ENCODE peak calls at places on chromosomes 13 and 19, in eight cellular contexts. L, W, A, J, O, X, Y and E are unnamed samples.

GRCh38 chr13:85619321-85619720 is 179.9 kb downstream of the SLITRK6 start:
- DNase-seq in X (no peak), O (no peak), J (no peak), W (no peak), L (no peak), Y (no peak), A (no peak), E (no peak)

GRCh38 chr13:31385534-31385933 is 185.8 kb downstream of the B3GLCT start:
- DNase-seq in W (no peak), Y (no peak), X (no peak), A (no peak), J (peak), O (no peak), L (no peak), E (no peak)

GRCh38 chr19:56765107-56765506 is 75.4 kb downstream of the PEG3 start:
- DNase-seq in X (peak), A (no peak), W (peak), J (no peak), O (peak), Y (peak), L (no peak), E (no peak)

GRCh38 chr13:20127563-20128458 is 33.0 kb downstream of the GJA3 start:
- DNase-seq in X (peak), L (peak), O (peak), J (peak), W (peak), Y (peak), A (peak), E (peak)

GRCh38 chr19:12365094-12365371 is 450 bp downstream of the ZNF442 start:
- DNase-seq in J (peak), O (no peak), X (peak), Y (peak), L (peak), A (no peak), W (no peak), E (no peak)

GRCh38 chr19:17719730-17720486 is 628 bp downstream of the MAP1S start:
- DNase-seq in J (peak), L (no peak), X (peak), O (peak), A (no peak), Y (no peak), W (no peak), E (no peak)

GRCh38 chr19:2573916-2574315 is 98.0 kb downstream of the GADD45B start:
- DNase-seq in X (no peak), A (no peak), L (no peak), Y (no peak), J (no peak), O (no peak), W (no peak), E (no peak)

GRCh38 chr19:13573268-13573667 is 67.0 kb upstream of the CACNA1A start:
- DNase-seq in L (no peak), A (no peak), W (no peak), Y (no peak), J (no peak), O (no peak), X (no peak), E (no peak)

GRCh38 chr13:75425216-75426009 is 56.6 kb downstream of the TBC1D4 start:
- DNase-seq in Y (no peak), J (no peak), O (no peak), L (no peak), X (no peak), W (no peak), A (no peak), E (no peak)

GRCh38 chr19:5893907-5894703 is 9.5 kb downstream of the NDUFA11 start:
- DNase-seq in Y (no peak), W (no peak), J (no peak), X (no peak), O (no peak), L (no peak), A (no peak), E (no peak)

GRCh38 chr19:45884682-45885555 is 1.0 kb downstream of the IRF2BP1 start:
- DNase-seq in L (no peak), Y (no peak), X (peak), J (no peak), O (peak), W (peak), A (no peak), E (no peak)

GRCh38 chr19:55212447-55212846 is 3.1 kb upstream of the PTPRH start:
- DNase-seq in J (peak), A (peak), Y (no peak), O (no peak), L (no peak), W (no peak), X (no peak), E (peak)
- TF ChIP-seq CTCF in J (peak), A (peak), Y (peak), O (peak), L (peak), W (no peak), X (no peak), E (no peak)

GRCh38 chr19:8335343-8336071 is 7.6 kb downstream of the KANK3 start:
- DNase-seq in J (no peak), X (no peak), L (no peak), O (no peak), W (no peak), Y (no peak), A (peak), E (no peak)
- TF ChIP-seq CTCF in J (peak), X (no peak), L (no peak), O (no peak), W (no peak), Y (no peak), A (peak), E (no peak)

DNA sequence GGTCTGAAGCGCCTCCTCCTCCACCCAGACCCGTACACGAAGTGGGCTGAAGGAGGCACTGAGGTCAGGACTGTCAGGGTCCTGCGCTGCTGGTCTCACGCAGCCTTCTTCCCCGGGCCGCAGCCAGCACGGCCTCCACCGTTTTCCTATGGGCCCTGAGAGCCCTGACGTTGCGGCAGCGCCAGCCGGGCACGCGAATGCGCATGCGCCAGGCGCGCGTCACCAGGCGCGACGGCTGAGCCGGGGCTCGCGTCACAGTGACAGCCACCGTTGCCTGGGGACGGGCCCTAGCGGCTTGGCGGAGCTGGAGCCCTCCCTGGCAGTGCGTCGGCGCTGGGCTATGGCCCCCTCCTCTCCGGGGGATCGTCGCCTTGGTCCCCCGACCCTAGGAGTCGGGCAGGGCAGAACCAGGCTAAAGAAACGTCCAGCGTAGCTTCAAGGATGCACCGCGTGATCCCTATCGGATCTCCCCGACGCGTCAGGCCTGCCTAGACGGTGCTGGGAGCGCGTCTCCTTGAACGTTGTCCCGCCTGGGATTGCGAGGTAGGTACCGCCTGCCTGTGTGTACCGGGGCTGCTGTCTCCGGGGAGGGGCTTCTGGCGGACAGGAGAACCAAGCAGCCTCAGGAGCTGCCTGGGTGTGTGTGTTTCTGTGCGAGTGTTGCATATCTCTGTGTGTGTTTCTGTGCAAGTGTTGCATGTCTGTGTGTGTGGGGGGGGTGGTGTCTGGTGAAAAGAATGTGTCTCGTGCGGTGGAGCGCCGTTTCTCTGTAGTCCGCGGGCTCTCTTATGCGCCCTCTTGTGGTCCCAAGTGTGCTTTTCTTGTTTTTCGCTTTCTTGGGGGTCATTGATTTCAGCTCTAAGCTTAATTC is 43.2 kb downstream of the ZNF571 start:
- DNase-seq in W (peak), Y (peak), X (no peak), L (peak), A (no peak), J (no peak), O (peak), E (peak)
- TF ChIP-seq CTCF in W (no peak), Y (peak), X (no peak), L (peak), A (no peak), J (no peak), O (no peak), E (peak)

DNA sequence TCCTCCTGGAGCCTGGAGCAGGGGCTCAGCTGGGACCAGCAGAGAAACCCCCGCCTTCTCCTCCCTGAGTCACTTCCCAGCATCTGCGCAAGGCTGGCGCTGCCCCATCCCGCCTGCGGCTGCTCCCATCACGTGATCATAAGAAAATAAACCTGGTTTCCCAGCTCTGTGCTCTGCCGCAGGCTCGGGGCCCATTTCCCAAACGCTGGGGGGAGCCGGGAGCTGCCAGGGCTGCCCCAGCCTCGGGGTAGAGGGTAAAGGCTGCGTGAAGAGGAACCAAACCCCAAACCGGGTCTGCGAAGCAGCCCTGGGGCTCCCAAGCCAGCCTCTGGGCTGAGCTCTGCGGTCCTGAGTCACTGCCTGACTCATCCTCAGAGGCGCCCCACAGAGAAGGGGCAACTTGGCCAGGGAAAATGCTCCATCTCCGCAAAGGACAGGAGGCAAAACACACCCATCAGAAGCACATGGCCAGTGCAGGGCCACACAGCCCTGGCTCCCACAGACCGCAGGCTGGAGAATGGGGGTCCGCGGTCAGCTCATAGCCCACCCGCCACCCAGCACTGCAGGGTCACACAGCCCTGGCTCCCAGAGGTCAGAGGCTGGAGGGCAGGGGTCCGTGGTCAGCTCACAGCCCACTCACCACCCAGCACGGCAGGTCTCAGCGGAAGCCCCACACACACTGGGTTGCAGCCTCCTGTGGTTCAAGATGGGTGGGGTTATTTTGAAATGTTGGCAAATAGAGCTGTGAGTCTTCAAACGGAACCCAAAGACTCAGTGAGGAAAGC is 67.1 kb downstream of the RASA3 start:
- DNase-seq in O (peak), A (peak), W (peak), X (peak), J (peak), Y (peak), L (peak), E (peak)
- TF ChIP-seq CTCF in O (no peak), A (no peak), W (no peak), X (no peak), J (no peak), Y (no peak), L (no peak), E (no peak)

GRCh38 chr13:113084094-113084942 is 21.3 kb upstream of the F7 start:
- DNase-seq in X (no peak), L (no peak), Y (no peak), J (no peak), A (no peak), O (peak), W (no peak), E (no peak)
- TF ChIP-seq CTCF in X (no peak), L (peak), Y (peak), J (peak), A (no peak), O (no peak), W (no peak), E (no peak)

DNA sequence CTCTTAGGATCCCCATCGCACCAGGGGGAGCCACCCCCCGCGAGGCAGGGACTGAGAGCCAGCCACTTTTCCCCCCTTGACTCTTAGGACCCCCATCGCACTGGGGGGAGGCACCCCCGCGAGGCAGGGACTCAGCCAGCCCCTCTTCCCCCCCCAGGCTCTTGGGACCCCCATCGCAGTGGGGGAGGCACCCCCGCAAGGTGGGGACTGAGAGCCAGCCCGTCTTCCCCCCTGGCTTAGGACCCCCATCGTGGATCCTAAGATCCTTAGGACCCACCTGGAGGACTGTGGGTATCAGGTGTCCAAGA is 365.2 kb upstream of the SPRY2 start:
- DNase-seq in Y (no peak), L (no peak), J (no peak), A (no peak), O (no peak), W (no peak), X (no peak), E (no peak)
- TF ChIP-seq CTCF in Y (no peak), L (no peak), J (no peak), A (no peak), O (no peak), W (no peak), X (no peak), E (no peak)

GRCh38 chr13:105008606-105009005 is 1526.9 kb downstream of the EFNB2 start:
- DNase-seq in X (no peak), O (no peak), J (no peak), A (no peak), Y (no peak), L (peak), W (no peak), E (no peak)
- TF ChIP-seq CTCF in X (no peak), O (no peak), J (no peak), A (no peak), Y (no peak), L (no peak), W (no peak), E (no peak)

GRCh38 chr19:16325161-16325527 is 518 bp downstream of the KLF2 start:
- DNase-seq in O (peak), A (peak), X (no peak), L (no peak), J (no peak), Y (no peak), W (peak), E (peak)

GRCh38 chr19:16323532-16323931 is 1.1 kb upstream of the KLF2 start:
- DNase-seq in A (no peak), O (no peak), W (no peak), Y (no peak), X (no peak), L (no peak), J (no peak), E (no peak)

GRCh38 chr19:16325671-16326400 is 1.2 kb downstream of the KLF2 start:
- DNase-seq in W (peak), J (no peak), L (no peak), Y (peak), O (peak), A (peak), X (no peak), E (peak)

GRCh38 chr19:16324064-16324383 is 602 bp upstream of the KLF2 start:
- DNase-seq in L (no peak), O (no peak), X (no peak), W (no peak), A (no peak), Y (no peak), J (no peak), E (no peak)

GRCh38 chr19:16324384-16325160 is at the start of gene KLF2:
- DNase-seq in Y (peak), O (peak), W (peak), A (peak), L (peak), J (peak), X (peak), E (peak)
- TF ChIP-seq CTCF in Y (no peak), O (no peak), W (no peak), A (no peak), L (no peak), J (no peak), X (no peak), E (no peak)

GRCh38 chr13:99033814-99034213 is 56.0 kb upstream of the DOCK9 start:
- DNase-seq in L (peak), Y (peak), J (peak), O (no peak), W (no peak), X (no peak), A (no peak), E (no peak)
- TF ChIP-seq CTCF in L (peak), Y (peak), J (peak), O (peak), W (no peak), X (peak), A (peak), E (no peak)

GRCh38 chr13:27665333-27665732 is 43.6 kb downstream of the POLR1D start:
- DNase-seq in A (peak), O (no peak), J (peak), W (no peak), X (no peak), Y (no peak), L (no peak), E (no peak)
- TF ChIP-seq CTCF in A (no peak), O (no peak), J (peak), W (no peak), X (no peak), Y (peak), L (no peak), E (no peak)